ENCODE peak calls at places on chromosomes 5 and 9, in six cellular contexts. M is mammary epithelial cell; H is SHP77; N is NCI-H1417; O is ELR; F is stimulated activated CD4-positive, alpha-beta T cell treated with anti-CD3 and anti-CD28 coated beads, Interleukin-2, amount 100 ng/mL, for 48 hours. T is an unnamed sample.

GRCh38 chr5:157506981-157507780 is 47.2 kb downstream of the NIPAL4 start:
- DNase-seq in M (peak), H (no peak), N (no peak), O (no peak), F (no peak), T (no peak)

GRCh38 chr9:132670816-132671371 is 630 bp downstream of the GTF3C4 start:
- DNase-seq in M (peak), H (no peak), N (peak), O (peak), F (peak), T (no peak)

GRCh38 chr5:171745602-171746001 is 40.0 kb upstream of the SMIM23 start:
- DNase-seq in M (no peak), H (no peak), N (no peak), O (no peak), F (no peak), T (no peak)

GRCh38 chr5:81631124-81631523 is 119.8 kb downstream of the SSBP2 start:
- DNase-seq in M (peak), H (no peak), N (no peak), O (no peak), F (no peak), T (no peak)

GRCh38 chr5:127934791-127935256 is 148.7 kb upstream of the SLC12A2 start:
- DNase-seq in M (peak), H (peak), N (peak), O (peak), F (no peak), T (peak)

GRCh38 chr9:80811003-80811402 is 878.3 kb downstream of the TLE1 start:
- DNase-seq in M (peak), H (no peak), N (no peak), O (peak), F (no peak), T (no peak)

GRCh38 chr5:14871084-14871572 is 450 bp downstream of the ANKH start:
- DNase-seq in M (no peak), H (peak), N (peak), O (peak), F (peak), T (no peak)

GRCh38 chr9:73143606-73144328 is 7.9 kb upstream of the ANXA1 start:
- DNase-seq in M (peak), H (no peak), N (no peak), O (peak), F (no peak), T (peak)

GRCh38 chr5:173498286-173498685 is 118.2 kb downstream of the BOD1 start:
- DNase-seq in M (no peak), H (no peak), N (no peak), O (peak), F (no peak), T (no peak)